ENCODE peak calls at places on chromosomes 11 and 22, in seven cellular contexts. K is IMR-90, M is OCI-LY7, S is Peyer's patch, D is suprapubic skin, E is tibial artery, A is tibial nerve. U is an unnamed sample.
A peak's percentile ranks its signal among the peaks of the same experiment; 100 is the strongest.

GRCh38 chr11:69630009-69630870 is 10.7 kb upstream of the CCND1 start:
- DNase-seq in K (no peak), M (peak; percentile 16), S (no peak), D (no peak), E (no peak), A (no peak), U (peak; percentile 35)

GRCh38 chr11:72850832-72851231 is 36.6 kb downstream of the ATG16L2 start:
- DNase-seq in K (no peak), M (no peak), S (no peak), D (no peak), E (no peak), A (no peak), U (no peak)

GRCh38 chr22:47534150-47535133 is 772.0 kb downstream of the TBC1D22A start:
- DNase-seq in K (no peak), M (no peak), S (no peak), D (no peak), E (no peak), A (no peak), U (no peak)

GRCh38 chr11:16364250-16364649 is 7.9 kb upstream of the SOX6 start:
- DNase-seq in K (no peak), M (no peak), S (no peak), D (no peak), E (no peak), A (no peak), U (no peak)

GRCh38 chr11:6259638-6260019 is at the start of gene CCKBR:
- DNase-seq in K (no peak), M (no peak), S (no peak), D (no peak), E (no peak), A (no peak), U (no peak)

GRCh38 chr11:128487978-128488377 is 99.4 kb downstream of the ETS1 start:
- DNase-seq in K (no peak), M (no peak), S (no peak), D (no peak), E (no peak), A (no peak), U (no peak)

GRCh38 chr22:38873469-38874411 is 1.7 kb upstream of the CBX6 start:
- DNase-seq in K (no peak), M (no peak), S (peak; percentile 16), D (no peak), E (peak; percentile 59), A (no peak), U (peak; percentile 99)

GRCh38 chr11:57568330-57568766 is 876 bp upstream of the UBE2L6 start:
- DNase-seq in K (peak; percentile 67), M (no peak), S (no peak), D (peak; percentile 87), E (peak; percentile 89), A (no peak), U (peak; percentile 85)

GRCh38 chr11:65851811-65852507 is 6.0 kb downstream of the CFL1 start:
- DNase-seq in K (no peak), M (no peak), S (no peak), D (peak; percentile 56), E (peak; percentile 54), A (no peak), U (no peak)

GRCh38 chr11:118607401-118608267 is at the start of gene PHLDB1:
- DNase-seq in K (peak; percentile 67), M (peak; percentile 18), S (peak; percentile 40), D (peak; percentile 83), E (peak; percentile 86), A (peak; percentile 67), U (peak; percentile 61)

GRCh38 chr11:30345644-30346043 is 22.7 kb downstream of the ARL14EP start:
- DNase-seq in K (no peak), M (no peak), S (no peak), D (no peak), E (no peak), A (no peak), U (no peak)

GRCh38 chr22:50641696-50642607 is 14.0 kb upstream of the ARSA start:
- DNase-seq in K (peak; percentile 32), M (peak; percentile 37), S (no peak), D (no peak), E (no peak), A (no peak), U (no peak)

GRCh38 chr11:117843666-117844484 is 19.3 kb upstream of the FXYD2 start:
- DNase-seq in K (peak; percentile 59), M (peak; percentile 67), S (peak; percentile 86), D (peak; percentile 84), E (peak; percentile 80), A (peak; percentile 73), U (peak; percentile 68)

GRCh38 chr22:29607426-29607825 is 4.0 kb downstream of the NF2 start:
- DNase-seq in K (no peak), M (no peak), S (no peak), D (no peak), E (no peak), A (no peak), U (no peak)

GRCh38 chr22:25845985-25846745 is 104.2 kb downstream of the MYO18B start:
- DNase-seq in K (no peak), M (no peak), S (no peak), D (no peak), E (no peak), A (no peak), U (no peak)

GRCh38 chr22:20881231-20881630 is 22.4 kb downstream of the SNAP29 start:
- DNase-seq in K (peak; percentile 19), M (no peak), S (no peak), D (no peak), E (no peak), A (no peak), U (peak; percentile 59)

GRCh38 chr11:101912823-101913284 is 2.0 kb upstream of the CEP126 start:
- DNase-seq in K (peak; percentile 67), M (no peak), S (no peak), D (no peak), E (no peak), A (no peak), U (peak; percentile 65)

GRCh38 chr11:57459112-57460016 is 964 bp upstream of the RTN4RL2 start:
- DNase-seq in K (peak; percentile 17), M (peak; percentile 58), S (no peak), D (no peak), E (no peak), A (no peak), U (peak; percentile 12)

GRCh38 chr11:63639195-63639832 is 25.1 kb upstream of the PLAAT3 start:
- DNase-seq in K (peak; percentile 27), M (peak; percentile 25), S (no peak), D (no peak), E (no peak), A (no peak), U (no peak)

GRCh38 chr11:81030186-81030585 is 1589.4 kb upstream of the TENM4 start:
- DNase-seq in K (no peak), M (no peak), S (no peak), D (no peak), E (no peak), A (no peak), U (no peak)

GRCh38 chr11:96393753-96394348 is 4.0 kb downstream of the JRKL start:
- DNase-seq in K (peak; percentile 61), M (peak; percentile 60), S (no peak), D (no peak), E (no peak), A (no peak), U (no peak)

GRCh38 chr11:96390403-96390830 is 604 bp downstream of the JRKL start:
- DNase-seq in K (peak; percentile 30), M (no peak), S (no peak), D (no peak), E (no peak), A (no peak), U (no peak)

GRCh38 chr11:96391698-96392307 is 2.0 kb downstream of the JRKL start:
- DNase-seq in K (no peak), M (peak; percentile 5), S (no peak), D (no peak), E (no peak), A (no peak), U (no peak)

GRCh38 chr11:96388891-96389603 is 665 bp downstream of the CCDC82 start:
- DNase-seq in K (no peak), M (peak; percentile 62), S (no peak), D (no peak), E (no peak), A (no peak), U (no peak)

GRCh38 chr11:96389604-96390402 is at the start of the genes CCDC82 and JRKL:
- DNase-seq in K (peak; percentile 92), M (peak; percentile 95), S (peak; percentile 97), D (peak; percentile 98), E (peak; percentile 98), A (peak; percentile 91), U (peak; percentile 92)
- TF ChIP-seq CTCF in K (no peak), M (no peak), S (no peak), D (no peak), E (no peak), A (no peak), U (no peak)

DNA sequence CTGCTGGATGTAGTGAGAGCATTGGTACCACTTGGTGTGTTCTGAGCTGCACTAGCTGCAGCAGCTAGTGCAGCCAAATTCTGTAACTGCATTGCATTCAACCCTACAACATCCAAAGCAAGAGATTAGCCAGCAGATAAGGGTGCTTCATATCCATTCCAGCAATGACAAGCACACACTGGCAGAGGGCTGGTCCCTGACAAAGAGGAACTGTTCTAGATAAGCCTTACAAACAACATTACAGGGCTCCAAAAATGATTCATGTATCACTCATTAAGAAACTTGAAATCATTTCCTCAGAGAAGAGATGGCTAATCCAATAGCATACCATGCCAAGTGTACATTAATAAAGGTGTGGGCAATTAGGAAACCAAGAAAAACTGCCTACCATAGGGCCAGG is 28.4 kb upstream of the RAPSN start:
- DNase-seq in K (peak; percentile 69), M (no peak), S (no peak), D (no peak), E (no peak), A (no peak), U (no peak)
- H3K27ac ChIP-seq in K (no peak overlapping the region), M (no peak overlapping the region), S (no peak overlapping the region), D (no peak overlapping the region), E (no peak overlapping the region), A (no peak overlapping the region), U (no peak overlapping the region)

DNA sequence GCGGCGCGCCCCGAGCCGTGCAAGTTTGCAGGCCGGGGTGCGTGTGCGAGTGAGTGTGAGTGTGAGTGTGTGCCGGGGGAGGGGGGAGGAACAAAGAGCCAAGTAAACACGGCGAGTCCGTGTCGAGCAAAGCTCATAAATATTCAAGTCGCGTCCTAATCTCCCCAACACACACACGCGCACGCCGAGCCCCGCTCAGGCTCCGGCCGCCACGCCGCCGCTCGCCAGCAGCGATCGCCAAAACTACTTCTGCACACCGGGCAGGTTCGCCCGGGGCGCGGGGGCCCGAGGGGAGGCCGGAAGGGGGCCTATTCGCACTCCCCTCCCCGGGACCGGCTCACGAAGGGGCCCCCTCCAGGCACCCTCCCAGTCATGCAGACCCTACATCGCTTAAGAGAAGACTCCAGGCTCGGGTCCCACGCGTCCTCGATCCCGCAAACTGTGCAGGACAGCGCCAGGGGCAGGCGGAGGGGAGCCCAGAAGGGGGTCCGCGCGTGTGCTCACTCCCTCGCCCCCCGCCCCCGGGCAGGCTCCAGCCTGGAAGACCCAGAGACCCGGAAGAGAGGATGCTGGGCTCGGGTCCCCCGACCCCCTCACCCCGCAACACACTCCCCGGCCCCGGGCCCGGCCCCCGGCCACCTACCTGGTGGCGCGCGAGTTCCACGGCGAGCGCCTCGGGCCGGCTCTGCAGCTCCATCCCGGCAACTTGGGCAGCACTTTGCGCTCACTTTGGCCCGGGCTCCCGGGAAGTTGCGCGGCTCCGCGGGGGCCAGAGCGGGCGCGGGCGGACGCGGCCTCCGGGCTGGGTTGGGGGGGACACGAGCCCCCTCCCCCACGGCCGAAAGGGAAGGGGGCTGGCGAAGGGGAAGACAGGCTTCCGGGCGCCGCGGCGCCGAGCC is 703 bp downstream of the PHF21B start:
- DNase-seq in K (no peak), M (peak; percentile 21), S (no peak), D (no peak), E (no peak), A (no peak), U (no peak)
- TF ChIP-seq CTCF in K (no peak), M (peak; percentile 9), S (no peak), D (no peak), E (no peak), A (no peak), U (no peak)

GRCh38 chr11:86145439-86146156 is 76.7 kb upstream of the PICALM start:
- DNase-seq in K (no peak), M (no peak), S (no peak), D (no peak), E (no peak), A (no peak), U (no peak)
- H3K27ac ChIP-seq in K (no peak overlapping the region), M (no peak overlapping the region), S (peak overlapping the region; percentile 27), D (no peak overlapping the region), E (no peak overlapping the region), A (no peak overlapping the region), U (no peak overlapping the region)